ENCODE peak calls at places on chromosomes 3 and 15, in five cellular contexts. One of them, this sample, is unnamed.
A peak's percentile ranks its signal among the peaks of the same experiment; 100 is the strongest.

GRCh38 chr3:51198476-51198875 is 186.6 kb upstream of the MANF start:
- DNase-seq in GM12891: no peak
- DNase-seq in gastrocnemius medialis: no peak
- DNase-seq in A549: no peak
- DNase-seq in transverse colon: no peak
- DNase-seq in this sample: no peak

GRCh38 chr15:40282870-40283614 is at the start of gene ANKRD63:
- DNase-seq in GM12891: peak; percentile 71
- DNase-seq in gastrocnemius medialis: no peak
- DNase-seq in A549: no peak
- DNase-seq in transverse colon: peak; percentile 36
- DNase-seq in this sample: peak; percentile 45

GRCh38 chr15:98085003-98085639 is 124.6 kb downstream of the ARRDC4 start:
- DNase-seq in GM12891: no peak
- DNase-seq in gastrocnemius medialis: peak; percentile 19
- DNase-seq in A549: peak; percentile 71
- DNase-seq in transverse colon: peak; percentile 48
- DNase-seq in this sample: peak; percentile 56

GRCh38 chr3:76107935-76108570 is 322.7 kb upstream of the ZNF717 start:
- DNase-seq in GM12891: no peak
- DNase-seq in gastrocnemius medialis: no peak
- DNase-seq in A549: peak; percentile 16
- DNase-seq in transverse colon: no peak
- DNase-seq in this sample: peak; percentile 7

GRCh38 chr15:52397118-52397517 is 101.5 kb upstream of the MYO5C start:
- DNase-seq in GM12891: no peak
- DNase-seq in gastrocnemius medialis: no peak
- DNase-seq in A549: no peak
- DNase-seq in transverse colon: no peak
- DNase-seq in this sample: no peak

GRCh38 chr15:50905055-50905454 is 3.4 kb upstream of the AP4E1 start:
- DNase-seq in GM12891: no peak
- DNase-seq in gastrocnemius medialis: no peak
- DNase-seq in A549: no peak
- DNase-seq in transverse colon: no peak
- DNase-seq in this sample: no peak

GRCh38 chr3:71409352-71409751 is 174.2 kb downstream of the FOXP1 start:
- DNase-seq in GM12891: no peak
- DNase-seq in gastrocnemius medialis: no peak
- DNase-seq in A549: no peak
- DNase-seq in transverse colon: no peak
- DNase-seq in this sample: no peak

GRCh38 chr15:58873267-58873666 is 60.2 kb downstream of the SLTM start:
- DNase-seq in GM12891: no peak
- DNase-seq in gastrocnemius medialis: no peak
- DNase-seq in A549: no peak
- DNase-seq in transverse colon: no peak
- DNase-seq in this sample: no peak

GRCh38 chr3:45559560-45560118 is 34.9 kb upstream of the LIMD1 start:
- DNase-seq in GM12891: no peak
- DNase-seq in gastrocnemius medialis: no peak
- DNase-seq in A549: no peak
- DNase-seq in transverse colon: no peak
- DNase-seq in this sample: no peak

GRCh38 chr3:115960799-115961198 is 337.5 kb downstream of the GAP43 start:
- DNase-seq in GM12891: no peak
- DNase-seq in gastrocnemius medialis: no peak
- DNase-seq in A549: no peak
- DNase-seq in transverse colon: no peak
- DNase-seq in this sample: no peak

GRCh38 chr3:102229062-102229655 is 205.7 kb upstream of the ZPLD1 start:
- DNase-seq in GM12891: no peak
- DNase-seq in gastrocnemius medialis: peak; percentile 40
- DNase-seq in A549: peak; percentile 75
- DNase-seq in transverse colon: peak; percentile 79
- DNase-seq in this sample: peak; percentile 89

GRCh38 chr15:95105229-95105628 is 873.9 kb downstream of the MCTP2 start:
- DNase-seq in GM12891: no peak
- DNase-seq in gastrocnemius medialis: no peak
- DNase-seq in A549: no peak
- DNase-seq in transverse colon: no peak
- DNase-seq in this sample: no peak

GRCh38 chr3:131804565-131805133 is 230.2 kb downstream of the CPNE4 start:
- DNase-seq in GM12891: no peak
- DNase-seq in gastrocnemius medialis: no peak
- DNase-seq in A549: no peak
- DNase-seq in transverse colon: no peak
- DNase-seq in this sample: peak; percentile 90

GRCh38 chr3:70090322-70090913 is 90.9 kb downstream of the SAMMSON start:
- DNase-seq in GM12891: no peak
- DNase-seq in gastrocnemius medialis: no peak
- DNase-seq in A549: peak; percentile 28
- DNase-seq in transverse colon: no peak
- DNase-seq in this sample: peak; percentile 4

GRCh38 chr3:28033059-28033784 is 208.2 kb upstream of the CMC1 start:
- DNase-seq in GM12891: no peak
- DNase-seq in gastrocnemius medialis: no peak
- DNase-seq in A549: no peak
- DNase-seq in transverse colon: no peak
- DNase-seq in this sample: no peak

GRCh38 chr15:38367476-38367875 is 86.5 kb upstream of the FAM98B start:
- DNase-seq in GM12891: no peak
- DNase-seq in gastrocnemius medialis: no peak
- DNase-seq in A549: no peak
- DNase-seq in transverse colon: no peak
- DNase-seq in this sample: no peak

GRCh38 chr3:59103552-59103951 is 53.7 kb upstream of the CFAP20DC start:
- DNase-seq in GM12891: no peak
- DNase-seq in gastrocnemius medialis: no peak
- DNase-seq in A549: no peak
- DNase-seq in transverse colon: no peak
- DNase-seq in this sample: no peak

GRCh38 chr3:59106085-59106629 is 56.3 kb upstream of the CFAP20DC start:
- DNase-seq in GM12891: no peak
- DNase-seq in gastrocnemius medialis: no peak
- DNase-seq in A549: peak; percentile 24
- DNase-seq in transverse colon: no peak
- DNase-seq in this sample: no peak

DNA sequence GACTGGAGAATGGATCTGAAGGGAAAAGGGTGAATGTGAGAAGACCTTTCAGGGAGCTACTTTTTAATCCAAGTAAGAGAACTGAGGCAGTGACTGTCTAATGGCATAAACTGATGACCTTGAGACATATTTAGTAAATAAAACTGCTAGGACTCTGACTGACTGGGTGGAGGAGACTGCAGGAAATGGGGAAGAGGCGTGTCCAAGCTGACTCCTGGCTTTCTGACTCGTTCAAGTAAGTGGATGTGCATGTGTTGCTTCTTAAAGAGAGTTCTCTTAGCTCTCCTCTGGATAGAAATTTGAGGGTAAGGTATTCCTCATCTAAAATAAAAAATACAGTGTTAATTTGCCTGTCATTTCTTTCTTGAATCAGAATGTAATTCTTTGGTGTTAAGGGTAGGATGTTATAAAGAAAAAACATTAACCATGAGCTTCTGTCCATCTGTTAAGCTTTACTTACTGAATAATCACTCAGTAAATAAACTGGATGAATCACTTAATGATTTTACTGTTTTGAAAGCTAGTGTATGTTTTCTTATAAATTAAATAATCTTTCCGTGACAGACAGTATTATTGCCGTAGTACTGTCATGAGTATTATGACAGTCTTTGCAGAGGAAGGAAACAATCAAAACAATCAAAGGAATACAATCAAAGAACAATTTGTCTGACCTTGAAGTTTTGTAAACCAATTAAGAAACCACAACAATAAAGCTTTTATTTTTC is 58.4 kb upstream of the CFAP20DC start:
- DNase-seq in GM12891: no peak
- DNase-seq in gastrocnemius medialis: no peak
- DNase-seq in A549: no peak
- DNase-seq in transverse colon: no peak
- DNase-seq in this sample: no peak
- TF ChIP-seq POLR2A in GM12891: no peak
- TF ChIP-seq POLR2A in gastrocnemius medialis: no peak
- TF ChIP-seq POLR2A in A549: no peak
- TF ChIP-seq POLR2A in transverse colon: no peak
- TF ChIP-seq POLR2A in this sample: no peak

GRCh38 chr3:30984855-30985793 is 90.7 kb upstream of the GADL1 start:
- DNase-seq in GM12891: no peak
- DNase-seq in gastrocnemius medialis: no peak
- DNase-seq in A549: peak; percentile 4
- DNase-seq in transverse colon: no peak
- DNase-seq in this sample: no peak

GRCh38 chr3:30988774-30989173 is 94.3 kb upstream of the GADL1 start:
- DNase-seq in GM12891: no peak
- DNase-seq in gastrocnemius medialis: no peak
- DNase-seq in A549: no peak
- DNase-seq in transverse colon: no peak
- DNase-seq in this sample: no peak

GRCh38 chr3:30989266-30989799 is 94.9 kb upstream of the GADL1 start:
- DNase-seq in GM12891: no peak
- DNase-seq in gastrocnemius medialis: no peak
- DNase-seq in A549: no peak
- DNase-seq in transverse colon: no peak
- DNase-seq in this sample: no peak

GRCh38 chr3:30982676-30983075 is 88.2 kb upstream of the GADL1 start:
- DNase-seq in GM12891: no peak
- DNase-seq in gastrocnemius medialis: no peak
- DNase-seq in A549: no peak
- DNase-seq in transverse colon: no peak
- DNase-seq in this sample: no peak

DNA sequence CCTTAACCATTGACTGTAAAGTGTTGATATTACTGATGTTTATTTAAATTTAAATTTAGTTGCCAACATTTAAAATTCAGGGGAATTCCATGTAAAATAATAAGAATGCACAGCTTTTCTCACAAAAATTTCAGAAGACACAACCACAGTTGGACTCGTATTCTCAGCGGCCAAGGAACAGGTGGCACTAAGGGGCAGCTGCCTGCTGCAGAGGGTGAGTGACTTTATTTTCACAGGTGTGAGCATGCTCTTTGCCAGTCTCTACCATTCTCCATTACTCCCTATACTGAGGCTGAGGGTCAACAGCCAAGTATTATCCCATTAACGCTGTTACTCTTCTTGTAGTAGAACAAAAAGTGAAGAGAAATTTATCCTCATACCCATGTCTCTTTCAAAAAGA is 92.1 kb upstream of the GADL1 start:
- DNase-seq in GM12891: no peak
- DNase-seq in gastrocnemius medialis: no peak
- DNase-seq in A549: no peak
- DNase-seq in transverse colon: no peak
- DNase-seq in this sample: no peak
- TF ChIP-seq POLR2A in GM12891: no peak
- TF ChIP-seq POLR2A in gastrocnemius medialis: no peak
- TF ChIP-seq POLR2A in A549: no peak
- TF ChIP-seq POLR2A in transverse colon: no peak
- TF ChIP-seq POLR2A in this sample: no peak

GRCh38 chr3:39137435-39137936 is 15.9 kb downstream of the CSRNP1 start:
- DNase-seq in GM12891: no peak
- DNase-seq in gastrocnemius medialis: no peak
- DNase-seq in A549: no peak
- DNase-seq in transverse colon: no peak
- DNase-seq in this sample: no peak
- TF ChIP-seq POLR2A in GM12891: no peak
- TF ChIP-seq POLR2A in gastrocnemius medialis: no peak
- TF ChIP-seq POLR2A in A549: no peak
- TF ChIP-seq POLR2A in transverse colon: no peak
- TF ChIP-seq POLR2A in this sample: no peak

GRCh38 chr3:172750368-172751187 is at the start of gene ECT2:
- DNase-seq in GM12891: peak; percentile 79
- DNase-seq in gastrocnemius medialis: peak; percentile 98
- DNase-seq in A549: peak; percentile 100
- DNase-seq in transverse colon: peak; percentile 99
- DNase-seq in this sample: peak; percentile 99
- TF ChIP-seq POLR2A in GM12891: peak; percentile 69
- TF ChIP-seq POLR2A in gastrocnemius medialis: no peak
- TF ChIP-seq POLR2A in A549: peak; percentile 45
- TF ChIP-seq POLR2A in transverse colon: peak; percentile 27
- TF ChIP-seq POLR2A in this sample: peak; percentile 89

GRCh38 chr3:177196473-177197040 is 725 bp downstream of the TBL1XR1 start:
- DNase-seq in GM12891: no peak
- DNase-seq in gastrocnemius medialis: peak; percentile 9
- DNase-seq in A549: peak; percentile 52
- DNase-seq in transverse colon: peak; percentile 44
- DNase-seq in this sample: peak; percentile 79
- TF ChIP-seq POLR2A in GM12891: no peak
- TF ChIP-seq POLR2A in gastrocnemius medialis: no peak
- TF ChIP-seq POLR2A in A549: no peak
- TF ChIP-seq POLR2A in transverse colon: no peak
- TF ChIP-seq POLR2A in this sample: peak; percentile 1

GRCh38 chr15:68195336-68196112 is 9.6 kb downstream of the CALML4 start:
- DNase-seq in GM12891: no peak
- DNase-seq in gastrocnemius medialis: no peak
- DNase-seq in A549: no peak
- DNase-seq in transverse colon: no peak
- DNase-seq in this sample: no peak
- TF ChIP-seq POLR2A in GM12891: no peak
- TF ChIP-seq POLR2A in gastrocnemius medialis: no peak
- TF ChIP-seq POLR2A in A549: no peak
- TF ChIP-seq POLR2A in transverse colon: no peak
- TF ChIP-seq POLR2A in this sample: no peak

GRCh38 chr15:63277044-63277892 is at the start of gene APH1B:
- DNase-seq in GM12891: peak; percentile 59
- DNase-seq in gastrocnemius medialis: peak; percentile 64
- DNase-seq in A549: peak; percentile 83
- DNase-seq in transverse colon: peak; percentile 90
- DNase-seq in this sample: peak; percentile 87
- TF ChIP-seq POLR2A in GM12891: peak; percentile 33
- TF ChIP-seq POLR2A in gastrocnemius medialis: peak; percentile 26
- TF ChIP-seq POLR2A in A549: peak; percentile 95
- TF ChIP-seq POLR2A in transverse colon: no peak
- TF ChIP-seq POLR2A in this sample: peak; percentile 59

GRCh38 chr3:38164966-38165721 is at the start of gene OXSR1:
- DNase-seq in GM12891: peak; percentile 84
- DNase-seq in gastrocnemius medialis: peak; percentile 98
- DNase-seq in A549: peak; percentile 100
- DNase-seq in transverse colon: peak; percentile 100
- DNase-seq in this sample: peak; percentile 100
- TF ChIP-seq POLR2A in GM12891: peak; percentile 41
- TF ChIP-seq POLR2A in gastrocnemius medialis: peak; percentile 88
- TF ChIP-seq POLR2A in A549: peak; percentile 83
- TF ChIP-seq POLR2A in transverse colon: peak; percentile 97
- TF ChIP-seq POLR2A in this sample: peak; percentile 75

This sample was measured in erythroblast.